ENCODE peak calls at places on chromosomes 16 and 17, in seven cellular contexts. Q is GM12878, Y is hypothalamus, X is ELR, I is RWPE1, E is NCI-H82, D is amygdala. A is an unnamed sample.

GRCh38 chr17:50539762-50540440 is 7.1 kb upstream of the SPATA20 start:
- DNase-seq in Q (no peak), Y (no peak), X (no peak), I (peak), E (no peak), D (no peak), A (peak)

GRCh38 chr16:27406729-27407128 is 4.8 kb downstream of the IL21R start:
- DNase-seq in Q (no peak), Y (no peak), X (no peak), I (no peak), E (no peak), D (no peak), A (no peak)

GRCh38 chr16:70573451-70574121 is 50.0 kb downstream of the SF3B3 start:
- DNase-seq in Q (no peak), Y (no peak), X (peak), I (no peak), E (no peak), D (no peak), A (peak)

GRCh38 chr17:62611767-62612166 is 15.7 kb upstream of the MRC2 start:
- DNase-seq in Q (peak), Y (no peak), X (no peak), I (no peak), E (no peak), D (no peak), A (no peak)

GRCh38 chr16:67254809-67255552 is 6.2 kb downstream of the SLC9A5 start:
- DNase-seq in Q (no peak), Y (no peak), X (no peak), I (no peak), E (no peak), D (no peak), A (no peak)

GRCh38 chr17:2954898-2955445 is 108.4 kb downstream of the OR1D5 start:
- DNase-seq in Q (no peak), Y (no peak), X (peak), I (peak), E (no peak), D (no peak), A (peak)

GRCh38 chr16:660459-661183 is 7.3 kb upstream of the RHOT2 start:
- DNase-seq in Q (peak), Y (peak), X (peak), I (peak), E (peak), D (peak), A (peak)

GRCh38 chr16:72552675-72553074 is 380.7 kb upstream of the PMFBP1 start:
- DNase-seq in Q (no peak), Y (no peak), X (no peak), I (no peak), E (no peak), D (no peak), A (no peak)

GRCh38 chr17:8629371-8630226 is 926 bp downstream of the MYH10 start:
- DNase-seq in Q (no peak), Y (peak), X (peak), I (peak), E (peak), D (peak), A (peak)

GRCh38 chr17:81303385-81303784 is 8.3 kb upstream of the SLC38A10 start:
- DNase-seq in Q (no peak), Y (no peak), X (no peak), I (no peak), E (no peak), D (no peak), A (no peak)

GRCh38 chr16:26521626-26522025 is 545.1 kb upstream of the C16orf82 start:
- DNase-seq in Q (no peak), Y (no peak), X (no peak), I (no peak), E (no peak), D (no peak), A (no peak)

GRCh38 chr17:34997355-34997862 is 17.1 kb downstream of the LIG3 start:
- DNase-seq in Q (no peak), Y (no peak), X (no peak), I (no peak), E (no peak), D (no peak), A (no peak)

GRCh38 chr16:68539704-68540370 is 746 bp downstream of the ZFP90 start:
- DNase-seq in Q (no peak), Y (peak), X (peak), I (peak), E (peak), D (no peak), A (peak)

GRCh38 chr17:58264407-58265103 is 16.2 kb downstream of the MPO start:
- DNase-seq in Q (no peak), Y (no peak), X (no peak), I (no peak), E (no peak), D (no peak), A (no peak)

GRCh38 chr16:17526956-17527355 is 56.2 kb upstream of the XYLT1 start:
- DNase-seq in Q (no peak), Y (no peak), X (no peak), I (no peak), E (no peak), D (no peak), A (no peak)

A was measured in epithelial cell of esophagus.